ENCODE peak calls at places on chromosomes 11 and 22, in six cellular contexts. E is GM23338, T is GM06990, B is GM10248, I is fibroblast of mammary gland, K is heart right ventricle. M is an unnamed sample.

GRCh38 chr11:31779268-31779879 is 31.7 kb downstream of the PAX6 start:
- DNase-seq in I (peak), K (no peak), E (no peak), B (no peak), T (no peak), M (no peak)

GRCh38 chr11:68312780-68313573 is 586 bp downstream of the LRP5 start:
- DNase-seq in T (peak), B (peak), K (no peak), I (no peak), E (peak), M (no peak)

GRCh38 chr11:110711776-110712642 is at the start of gene ARHGAP20:
- DNase-seq in E (peak), K (peak), I (peak), B (peak), T (peak), M (peak)

GRCh38 chr22:21855715-21856114 is 11.7 kb downstream of the MAPK1 start:
- DNase-seq in I (no peak), K (no peak), T (no peak), E (no peak), B (no peak), M (no peak)

GRCh38 chr11:1202154-1202775 is 20.6 kb upstream of the MUC5B start:
- DNase-seq in B (no peak), E (no peak), K (peak), T (peak), I (no peak), M (peak)

GRCh38 chr11:115787302-115787701 is 283.1 kb upstream of the CADM1 start:
- DNase-seq in T (no peak), I (no peak), B (no peak), K (no peak), E (no peak), M (no peak)

GRCh38 chr11:36493332-36493731 is 16.7 kb downstream of the TRAF6 start:
- DNase-seq in I (no peak), E (no peak), T (no peak), B (no peak), K (no peak), M (no peak)

GRCh38 chr22:38412435-38413084 is 42.4 kb downstream of the KCNJ4 start:
- DNase-seq in B (peak), E (peak), I (no peak), K (peak), T (no peak), M (peak)

GRCh38 chr22:35008213-35008612 is 57.7 kb upstream of the ISX start:
- DNase-seq in B (no peak), K (no peak), I (no peak), E (no peak), T (peak), M (no peak)

GRCh38 chr11:64318694-64319420 is 936 bp downstream of the PRDX5 start:
- DNase-seq in K (no peak), I (no peak), E (peak), B (no peak), T (no peak), M (no peak)

GRCh38 chr11:103594283-103594682 is 442.2 kb upstream of the DDI1 start:
- DNase-seq in I (no peak), B (no peak), K (no peak), E (no peak), T (no peak), M (no peak)

GRCh38 chr11:15893080-15893492 is 463.3 kb downstream of the SOX6 start:
- DNase-seq in B (no peak), I (peak), K (no peak), T (no peak), E (no peak), M (no peak)

GRCh38 chr11:20963596-20963995 is 294.2 kb downstream of the NELL1 start:
- DNase-seq in I (no peak), E (no peak), B (no peak), T (no peak), K (no peak), M (no peak)

GRCh38 chr11:75311858-75312288 is 39.6 kb downstream of the ARRB1 start:
- DNase-seq in K (peak), I (peak), B (no peak), T (no peak), E (no peak), M (no peak)

GRCh38 chr11:122339661-122340060 is 223.6 kb upstream of the BLID start:
- DNase-seq in T (no peak), K (no peak), I (no peak), B (no peak), E (no peak), M (no peak)

GRCh38 chr11:46617451-46618314 is at the start of gene ATG13:
- DNase-seq in B (peak), I (peak), K (peak), E (peak), T (peak), M (peak)

GRCh38 chr11:92482502-92482901 is 257.9 kb downstream of the FAT3 start:
- DNase-seq in T (no peak), I (no peak), B (no peak), E (peak), K (no peak), M (no peak)

GRCh38 chr11:62449451-62449851 is 30.6 kb downstream of the SCGB1A1 start:
- DNase-seq in E (no peak), T (no peak), I (no peak), K (no peak), B (no peak), M (no peak)

GRCh38 chr11:47941907-47942558 is 38.3 kb upstream of the PTPRJ start:
- DNase-seq in T (no peak), B (no peak), K (no peak), E (peak), I (no peak), M (no peak)

GRCh38 chr11:47566166-47566546 is 757 bp downstream of the PTPMT1 start:
- DNase-seq in E (no peak), T (no peak), K (no peak), I (no peak), B (no peak), M (peak)

GRCh38 chr11:115776916-115777315 is 272.7 kb upstream of the CADM1 start:
- DNase-seq in T (no peak), B (no peak), E (no peak), I (no peak), K (peak), M (no peak)

GRCh38 chr11:3041699-3042098 is 15.5 kb downstream of the CARS1 start:
- DNase-seq in T (no peak), K (peak), I (no peak), E (no peak), B (no peak), M (peak)

GRCh38 chr22:49095366-49095765 is 732.3 kb downstream of the BRD1 start:
- DNase-seq in I (no peak), T (no peak), B (no peak), K (no peak), E (no peak), M (peak)

GRCh38 chr11:4672470-4672869 is 25.2 kb downstream of the OR51E2 start:
- DNase-seq in T (no peak), B (no peak), I (no peak), E (no peak), K (no peak), M (no peak)

GRCh38 chr11:1153951-1154487 is 3.7 kb upstream of the MUC5AC start:
- DNase-seq in K (peak), I (peak), E (no peak), T (no peak), B (peak), M (peak)

GRCh38 chr11:82775736-82776346 is 42.2 kb upstream of the FAM181B start:
- DNase-seq in I (peak), K (no peak), T (no peak), B (peak), E (peak), M (no peak)

GRCh38 chr11:130553306-130553705 is 104.9 kb downstream of the ADAMTS15 start:
- DNase-seq in K (no peak), T (no peak), I (peak), B (no peak), E (no peak), M (no peak)

GRCh38 chr22:22710719-22711531 is 66.5 kb downstream of the GGTLC2 start:
- DNase-seq in T (peak), I (peak), B (peak), E (peak), K (peak), M (no peak)

GRCh38 chr22:26576026-26576680 is 13.8 kb downstream of the TPST2 start:
- DNase-seq in E (no peak), I (no peak), K (no peak), T (no peak), B (no peak), M (no peak)

GRCh38 chr11:126140932-126141291 is 70.5 kb downstream of the RPUSD4 start:
- DNase-seq in E (no peak), K (peak), I (peak), T (no peak), B (no peak), M (peak)

GRCh38 chr11:23988381-23989006 is 508.4 kb upstream of the LUZP2 start:
- DNase-seq in B (no peak), K (no peak), E (no peak), I (peak), T (no peak), M (no peak)

GRCh38 chr11:78168539-78169477 is 19.6 kb downstream of the KCTD21 start:
- DNase-seq in E (no peak), T (no peak), B (no peak), I (peak), K (peak), M (no peak)

DNA sequence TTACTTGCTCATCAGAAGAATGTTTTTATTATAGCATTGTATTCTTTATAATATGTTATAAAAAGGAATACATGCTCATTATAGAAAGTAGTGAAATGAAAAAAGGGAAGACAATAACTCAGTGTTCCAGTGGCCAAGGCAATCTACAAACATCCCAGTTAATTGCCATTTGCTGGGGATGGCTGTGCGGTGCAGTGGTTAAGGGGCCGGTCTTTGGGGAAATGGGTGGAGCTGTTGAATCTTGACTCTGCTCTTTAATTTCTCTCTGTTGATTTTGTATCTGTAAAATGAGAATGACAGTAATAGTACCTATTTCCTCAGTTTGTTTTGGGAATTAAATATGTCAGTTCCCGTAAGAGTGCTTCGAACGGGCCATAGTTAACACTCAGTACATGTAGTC is 212.7 kb upstream of the TBCEL start:
- DNase-seq in T (no peak), E (no peak), I (no peak), B (no peak), K (no peak), M (peak)
- TF ChIP-seq CTCF in T (no peak), E (no peak), I (no peak), B (no peak), K (no peak), M (no peak)

DNA sequence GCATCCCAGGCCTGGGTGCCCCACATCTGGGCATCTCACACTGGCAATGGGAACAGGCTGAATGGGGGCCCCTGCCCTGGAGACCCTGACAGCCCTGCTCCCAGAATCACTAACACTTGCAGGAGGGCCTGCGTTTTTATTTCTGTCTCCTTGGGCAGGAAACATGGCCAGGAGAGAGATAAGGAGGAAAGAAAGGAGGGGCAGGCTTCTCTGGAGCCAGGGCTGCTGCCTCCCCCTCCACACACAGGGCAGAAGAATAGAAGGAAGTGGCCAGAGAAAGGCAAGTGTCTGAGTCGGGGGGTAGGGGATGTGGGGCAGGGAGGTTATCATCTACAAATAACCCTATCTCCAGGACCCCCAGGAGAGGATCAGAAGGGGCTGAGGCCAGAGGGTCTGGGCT is 25.5 kb upstream of the TSPAN18 start:
- DNase-seq in B (no peak), I (no peak), K (no peak), T (no peak), E (no peak), M (no peak)
- TF ChIP-seq CTCF in B (no peak), I (no peak), K (no peak), T (no peak), E (no peak), M (no peak)

GRCh38 chr22:31579835-31580242 is 82.2 kb downstream of the PISD start:
- DNase-seq in I (no peak), E (no peak), T (no peak), K (no peak), B (no peak), M (no peak)
- TF ChIP-seq CTCF in I (no peak), E (no peak), T (no peak), K (no peak), B (no peak), M (no peak)

GRCh38 chr11:128948583-128948982 is 5.9 kb upstream of the TP53AIP1 start:
- DNase-seq in E (peak), T (no peak), B (no peak), K (no peak), I (no peak), M (no peak)
- TF ChIP-seq CTCF in E (peak), T (peak), B (peak), K (peak), I (no peak), M (peak)

DNA sequence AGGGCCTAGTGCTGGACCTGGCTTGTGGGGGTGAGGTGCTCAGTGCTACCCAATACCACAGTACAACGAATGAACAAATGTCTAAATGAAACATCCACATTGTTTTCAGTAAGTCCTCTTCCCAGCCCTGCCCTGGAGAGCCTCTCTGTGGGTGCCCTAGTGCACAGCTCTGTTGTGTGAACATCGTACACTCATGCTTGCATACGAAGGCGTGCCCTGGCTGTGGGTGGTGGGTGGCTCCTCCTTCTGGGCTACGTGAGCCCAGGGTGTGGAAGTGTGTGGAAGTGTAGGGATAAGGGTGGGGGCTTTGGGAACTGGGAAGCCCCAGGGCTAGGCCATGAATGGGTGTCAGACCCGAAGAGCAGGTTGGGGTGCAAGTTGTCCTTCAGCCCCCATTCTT is 592 bp upstream of the NLRX1 start:
- DNase-seq in K (no peak), E (no peak), T (no peak), B (no peak), I (peak), M (no peak)
- TF ChIP-seq CTCF in K (no peak), E (no peak), T (no peak), B (no peak), I (no peak), M (no peak)